ENCODE peak calls at places on chromosomes 11 and 22, in six cellular contexts. W, M, B, L, G and H are unnamed samples.

GRCh38 chr11:77171885-77172665 is 44.0 kb downstream of the MYO7A start:
- DNase-seq in W (no peak), M (peak; percentile 81), B (no peak), L (peak; percentile 37), G (peak; percentile 85), H (no peak)

GRCh38 chr11:69115586-69116560 is 39.9 kb upstream of the SMIM38 start:
- DNase-seq in W (no peak), M (peak; percentile 32), B (no peak), L (no peak), G (no peak), H (no peak)

GRCh38 chr22:37059876-37060449 is 8.4 kb downstream of the KCTD17 start:
- DNase-seq in W (no peak), M (no peak), B (no peak), L (no peak), G (no peak), H (no peak)

GRCh38 chr11:62611705-62612365 is 740 bp downstream of the EML3 start:
- DNase-seq in W (no peak), M (peak; percentile 64), B (no peak), L (no peak), G (peak; percentile 56), H (no peak)

GRCh38 chr11:112128483-112129121 is 35.3 kb downstream of the IL18 start:
- DNase-seq in W (peak; percentile 87), M (no peak), B (no peak), L (no peak), G (no peak), H (no peak)

GRCh38 chr11:95379460-95379859 is 148.5 kb upstream of the SESN3 start:
- DNase-seq in W (no peak), M (no peak), B (no peak), L (no peak), G (no peak), H (no peak)

GRCh38 chr11:86559311-86559945 is 113.0 kb downstream of the ME3 start:
- DNase-seq in W (no peak), M (no peak), B (no peak), L (no peak), G (no peak), H (no peak)

GRCh38 chr22:38296372-38296771 is 20.9 kb downstream of the CSNK1E start:
- DNase-seq in W (no peak), M (no peak), B (no peak), L (no peak), G (no peak), H (no peak)

GRCh38 chr22:30305519-30305905 is 16.2 kb upstream of the CASTOR1 start:
- DNase-seq in W (no peak), M (no peak), B (peak; percentile 59), L (no peak), G (no peak), H (no peak)

GRCh38 chr11:8011981-8012444 is 24.9 kb downstream of the EIF3F start:
- DNase-seq in W (no peak), M (no peak), B (no peak), L (no peak), G (no peak), H (no peak)

GRCh38 chr11:112806876-112807275 is 154.3 kb upstream of the NCAM1 start:
- DNase-seq in W (no peak), M (no peak), B (no peak), L (no peak), G (no peak), H (no peak)

GRCh38 chr11:95925011-95925410 is 1.1 kb upstream of the MTMR2 start:
- DNase-seq in W (peak; percentile 27), M (peak; percentile 22), B (no peak), L (peak; percentile 31), G (no peak), H (no peak)

GRCh38 chr11:31816467-31817053 is 5.4 kb upstream of the PAX6 start:
- DNase-seq in W (no peak), M (peak; percentile 32), B (no peak), L (no peak), G (peak; percentile 74), H (no peak)

GRCh38 chr22:36771376-36772063 is 4.4 kb downstream of the IFT27 start:
- DNase-seq in W (no peak), M (no peak), B (no peak), L (no peak), G (no peak), H (no peak)

GRCh38 chr22:18110944-18111758 is 542 bp downstream of the TUBA8 start:
- DNase-seq in W (no peak), M (no peak), B (no peak), L (no peak), G (peak; percentile 68), H (no peak)

GRCh38 chr11:38089728-38090127 is 1491.7 kb upstream of the RAG2 start:
- DNase-seq in W (no peak), M (no peak), B (no peak), L (no peak), G (no peak), H (no peak)

GRCh38 chr22:30947163-30947820 is 21.3 kb downstream of the MORC2 start:
- DNase-seq in W (no peak), M (no peak), B (no peak), L (no peak), G (no peak), H (no peak)

GRCh38 chr22:44801476-44801875 is 49.1 kb downstream of the ARHGAP8 start:
- DNase-seq in W (no peak), M (no peak), B (no peak), L (no peak), G (no peak), H (no peak)

GRCh38 chr11:101003468-101003867 is 126.1 kb downstream of the PGR start:
- DNase-seq in W (peak; percentile 18), M (no peak), B (no peak), L (peak; percentile 9), G (no peak), H (no peak)

GRCh38 chr11:31340903-31341572 is 28.5 kb downstream of the DCDC1 start:
- DNase-seq in W (peak; percentile 26), M (peak; percentile 20), B (no peak), L (peak; percentile 45), G (peak; percentile 46), H (peak; percentile 13)

GRCh38 chr11:103525069-103525468 is 415.8 kb downstream of the DYNC2H1 start:
- DNase-seq in W (no peak), M (no peak), B (no peak), L (no peak), G (no peak), H (no peak)

GRCh38 chr11:82994615-82995014 is 77.1 kb downstream of the RAB30 start:
- DNase-seq in W (no peak), M (no peak), B (no peak), L (no peak), G (no peak), H (no peak)

GRCh38 chr22:17726561-17727243 is 47.6 kb downstream of the BID start:
- DNase-seq in W (no peak), M (no peak), B (no peak), L (no peak), G (no peak), H (no peak)

GRCh38 chr11:134521452-134522289 is 109.6 kb upstream of the B3GAT1 start:
- DNase-seq in W (no peak), M (no peak), B (no peak), L (no peak), G (no peak), H (no peak)

GRCh38 chr11:72239849-72240460 is 4.0 kb downstream of the PHOX2A start:
- DNase-seq in W (no peak), M (no peak), B (no peak), L (no peak), G (peak; percentile 73), H (no peak)

GRCh38 chr11:18319914-18320313 is 2.0 kb downstream of the HPS5 start:
- DNase-seq in W (no peak), M (no peak), B (no peak), L (no peak), G (no peak), H (no peak)

GRCh38 chr22:49907807-49908206 is 10.4 kb downstream of the ALG12 start:
- DNase-seq in W (no peak), M (no peak), B (no peak), L (no peak), G (no peak), H (no peak)

GRCh38 chr11:15166204-15166603 is 51.5 kb downstream of the INSC start:
- DNase-seq in W (no peak), M (no peak), B (no peak), L (no peak), G (no peak), H (no peak)

GRCh38 chr11:11552688-11553087 is 69.1 kb downstream of the GALNT18 start:
- DNase-seq in W (no peak), M (no peak), B (no peak), L (no peak), G (no peak), H (no peak)

GRCh38 chr11:46506486-46506808 is 87.4 kb downstream of the AMBRA1 start:
- DNase-seq in W (no peak), M (no peak), B (no peak), L (no peak), G (no peak), H (no peak)
- TF ChIP-seq SIN3A in W (no peak), M (no peak), B (no peak), L (no peak), G (no peak), H (no peak)

GRCh38 chr11:12771875-12772274 is 97.7 kb downstream of the TEAD1 start:
- DNase-seq in W (no peak), M (no peak), B (no peak), L (no peak), G (no peak), H (no peak)

GRCh38 chr11:12775955-12776354 is 101.7 kb downstream of the TEAD1 start:
- DNase-seq in W (no peak), M (no peak), B (no peak), L (no peak), G (no peak), H (no peak)

GRCh38 chr11:12770966-12771597 is 96.9 kb downstream of the TEAD1 start:
- DNase-seq in W (no peak), M (no peak), B (no peak), L (no peak), G (no peak), H (no peak)

GRCh38 chr11:12772324-12772723 is 98.1 kb downstream of the TEAD1 start:
- DNase-seq in W (no peak), M (no peak), B (no peak), L (no peak), G (no peak), H (no peak)

DNA sequence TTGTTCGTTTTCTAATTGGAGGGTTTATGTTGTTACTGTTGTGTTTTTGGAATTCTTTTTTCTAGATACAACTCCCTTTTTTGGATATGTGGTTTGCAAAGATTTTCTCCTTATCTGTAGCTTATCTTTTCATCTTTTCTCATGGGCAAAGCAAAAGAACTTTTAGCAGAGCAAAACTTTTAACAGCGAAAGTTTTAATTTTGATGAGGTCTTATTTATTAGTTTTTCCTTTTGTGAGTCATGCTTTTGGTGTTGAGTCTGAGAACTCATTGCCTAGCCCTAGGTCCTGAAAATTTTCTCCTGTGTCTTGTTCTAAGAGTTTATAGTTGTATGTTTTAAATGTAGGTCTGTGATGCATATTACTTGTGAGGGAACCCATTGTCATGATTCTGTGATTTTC is 99.4 kb downstream of the TEAD1 start:
- DNase-seq in W (no peak), M (no peak), B (no peak), L (no peak), G (no peak), H (no peak)
- TF ChIP-seq SIN3A in W (no peak), M (no peak), B (no peak), L (no peak), G (no peak), H (no peak)

GRCh38 chr22:27541831-27542230 is 259.7 kb downstream of the MN1 start:
- DNase-seq in W (no peak), M (no peak), B (no peak), L (no peak), G (no peak), H (no peak)
- TF ChIP-seq SIN3A in W (no peak), M (no peak), B (no peak), L (no peak), G (no peak), H (no peak)

GRCh38 chr11:117442869-117443239 is 115.2 kb downstream of the CEP164 start:
- DNase-seq in W (no peak), M (no peak), B (no peak), L (no peak), G (no peak), H (no peak)
- TF ChIP-seq SIN3A in W (no peak), M (no peak), B (no peak), L (no peak), G (no peak), H (no peak)